ENCODE peak calls at places on chromosomes 6 and 20, in nine cellular contexts. W is right atrium auricular region; J is NT2/D1; D is GM20000; K is stimulated activated CD8-positive, alpha-beta memory T cell treated with anti-CD3 and anti-CD28 coated beads, Interleukin-12 subunit alpha, Interleukin-12 subunit beta, amount 100 ng/mL, for 4 hours; Z is HFFc6; F is GM12865; M is aorta; L is posterior vena cava. O is an unnamed sample.

GRCh38 chr6:88913471-88913870 is 49.9 kb downstream of the RNGTT start:
- DNase-seq in D (no peak), L (no peak), W (no peak), K (no peak), F (no peak), Z (no peak), M (no peak), J (no peak), O (no peak)

GRCh38 chr6:89315199-89315598 is at the start of gene GABRR2:
- DNase-seq in K (no peak), W (no peak), F (no peak), D (no peak), Z (no peak), M (no peak), L (no peak), J (no peak), O (no peak)

GRCh38 chr20:10309326-10309725 is 90.7 kb downstream of the SNAP25 start:
- DNase-seq in M (no peak), Z (peak), W (no peak), K (no peak), J (no peak), L (no peak), F (no peak), D (no peak), O (no peak)

GRCh38 chr6:167056370-167056769 is 57.2 kb downstream of the CEP43 start:
- DNase-seq in F (peak), L (no peak), Z (no peak), D (peak), K (no peak), W (no peak), M (no peak), J (no peak), O (no peak)

GRCh38 chr20:1122388-1123315 is 4.2 kb downstream of the PSMF1 start:
- DNase-seq in L (no peak), W (no peak), J (no peak), K (no peak), Z (peak), F (peak), D (no peak), M (no peak), O (no peak)

GRCh38 chr20:33859751-33860150 is 48.6 kb downstream of the CHMP4B start:
- DNase-seq in J (no peak), D (no peak), M (no peak), F (no peak), W (no peak), K (no peak), L (no peak), Z (no peak), O (no peak)

GRCh38 chr6:7112741-7113313 is 5.1 kb downstream of the RREB1 start:
- DNase-seq in M (no peak), K (no peak), F (peak), L (no peak), D (peak), J (no peak), W (no peak), Z (no peak), O (no peak)

GRCh38 chr20:35144694-35145093 is 2.4 kb downstream of the EDEM2 start:
- DNase-seq in J (no peak), K (no peak), M (no peak), W (no peak), L (no peak), D (peak), Z (no peak), F (peak), O (peak)

GRCh38 chr6:137051790-137052472 is 7.2 kb upstream of the IL20RA start:
- DNase-seq in Z (no peak), L (no peak), M (no peak), W (no peak), F (no peak), J (no peak), K (no peak), D (no peak), O (no peak)

GRCh38 chr20:9996944-9997343 is 37.8 kb upstream of the ANKEF1 start:
- DNase-seq in D (no peak), F (no peak), J (no peak), K (no peak), L (no peak), W (no peak), M (no peak), Z (no peak), O (no peak)

GRCh38 chr6:29005183-29005885 is at the start of gene ZNF311:
- DNase-seq in J (no peak), K (no peak), L (no peak), Z (no peak), F (no peak), W (no peak), M (peak), D (no peak), O (no peak)

GRCh38 chr6:73985891-73986290 is 289.9 kb downstream of the CD109 start:
- DNase-seq in K (no peak), J (no peak), W (no peak), Z (peak), F (peak), M (no peak), D (no peak), L (no peak), O (peak)

GRCh38 chr20:19185083-19185482 is 27.4 kb upstream of the SLC24A3 start:
- DNase-seq in W (no peak), J (no peak), Z (no peak), D (no peak), F (peak), M (no peak), L (no peak), K (no peak), O (peak)

GRCh38 chr6:137416376-137417109 is 77.7 kb downstream of the OLIG3 start:
- DNase-seq in F (no peak), D (no peak), W (peak), K (no peak), L (no peak), M (no peak), J (no peak), Z (no peak), O (no peak)

GRCh38 chr6:138272543-138273305 is 54.4 kb upstream of the PBOV1 start:
- DNase-seq in J (no peak), M (no peak), K (no peak), F (no peak), W (no peak), D (no peak), L (no peak), Z (no peak), O (no peak)

GRCh38 chr6:88952065-88952704 is 11.2 kb downstream of the RNGTT start:
- DNase-seq in F (peak), J (no peak), M (no peak), L (no peak), W (no peak), D (no peak), K (no peak), Z (no peak), O (no peak)

GRCh38 chr20:51481311-51481997 is 61.1 kb downstream of the NFATC2 start:
- DNase-seq in J (no peak), L (peak), K (no peak), Z (no peak), M (no peak), D (no peak), F (peak), W (no peak), O (no peak)

GRCh38 chr6:166112580-166112979 is 55.1 kb downstream of the TBXT start:
- DNase-seq in K (no peak), W (no peak), Z (peak), D (no peak), L (no peak), F (no peak), M (no peak), J (no peak), O (no peak)

GRCh38 chr6:75532521-75532920 is 38.9 kb upstream of the FILIP1 start:
- DNase-seq in K (no peak), D (no peak), M (no peak), F (no peak), L (no peak), Z (peak), W (no peak), J (no peak), O (no peak)

GRCh38 chr6:141165012-141165411 is 967.7 kb upstream of the GJE1 start:
- DNase-seq in J (no peak), Z (no peak), W (no peak), D (no peak), L (no peak), K (no peak), M (no peak), F (no peak), O (no peak)

GRCh38 chr6:152471459-152472070 is 165.6 kb downstream of the SYNE1 start:
- DNase-seq in D (no peak), L (no peak), Z (peak), M (no peak), W (no peak), F (no peak), J (no peak), K (no peak), O (no peak)

GRCh38 chr6:169269180-169270076 is 15.8 kb upstream of the THBS2 start:
- DNase-seq in W (peak), M (peak), Z (no peak), K (no peak), J (no peak), L (no peak), F (no peak), D (no peak), O (no peak)

GRCh38 chr6:165676435-165677068 is 13.5 kb upstream of the PDE10A start:
- DNase-seq in L (no peak), J (no peak), W (no peak), Z (no peak), K (no peak), M (peak), F (no peak), D (no peak), O (no peak)

O was measured in Karpas-422.